ENCODE peak calls at places on chromosome 6, in eight cellular contexts. One of them, this sample, is unnamed.

GRCh38 chr6:166342293-166343156 is at the start of gene SFT2D1:
- DNase-seq in MM.1S: peak; percentile 74
- DNase-seq in neural crest cell: peak; percentile 67
- DNase-seq in fibroblast of pulmonary artery: peak; percentile 88
- DNase-seq in cardiac fibroblast: peak; percentile 73
- DNase-seq in psoas muscle: peak; percentile 95
- DNase-seq in IMR-90: peak; percentile 83
- DNase-seq in fibroblast of mammary gland: peak; percentile 66
- DNase-seq in this sample: peak; percentile 95

GRCh38 chr6:170289108-170289931 is 1.6 kb downstream of the DLL1 start:
- DNase-seq in fibroblast of pulmonary artery: no peak
- DNase-seq in neural crest cell: no peak
- DNase-seq in IMR-90: no peak
- DNase-seq in psoas muscle: peak; percentile 34
- DNase-seq in MM.1S: no peak
- DNase-seq in fibroblast of mammary gland: no peak
- DNase-seq in cardiac fibroblast: no peak
- DNase-seq in this sample: no peak

GRCh38 chr6:13066820-13067219 is 261.5 kb downstream of the TBC1D7 start:
- DNase-seq in fibroblast of pulmonary artery: no peak
- DNase-seq in neural crest cell: no peak
- DNase-seq in IMR-90: no peak
- DNase-seq in MM.1S: no peak
- DNase-seq in psoas muscle: no peak
- DNase-seq in fibroblast of mammary gland: no peak
- DNase-seq in cardiac fibroblast: no peak
- DNase-seq in this sample: no peak

GRCh38 chr6:85092224-85092623 is 327.8 kb upstream of the TBX18 start:
- DNase-seq in MM.1S: no peak
- DNase-seq in fibroblast of pulmonary artery: no peak
- DNase-seq in cardiac fibroblast: no peak
- DNase-seq in neural crest cell: no peak
- DNase-seq in fibroblast of mammary gland: no peak
- DNase-seq in IMR-90: no peak
- DNase-seq in psoas muscle: no peak
- DNase-seq in this sample: no peak

GRCh38 chr6:5695260-5696245 is 311.2 kb downstream of the NRN1 start:
- DNase-seq in fibroblast of pulmonary artery: peak; percentile 27
- DNase-seq in psoas muscle: no peak
- DNase-seq in neural crest cell: no peak
- DNase-seq in IMR-90: peak; percentile 79
- DNase-seq in fibroblast of mammary gland: peak; percentile 76
- DNase-seq in cardiac fibroblast: peak; percentile 32
- DNase-seq in MM.1S: no peak
- DNase-seq in this sample: no peak

GRCh38 chr6:106275692-106276091 is 49.9 kb downstream of the ATG5 start:
- DNase-seq in fibroblast of pulmonary artery: no peak
- DNase-seq in fibroblast of mammary gland: peak; percentile 53
- DNase-seq in neural crest cell: no peak
- DNase-seq in cardiac fibroblast: peak; percentile 43
- DNase-seq in MM.1S: no peak
- DNase-seq in IMR-90: peak; percentile 71
- DNase-seq in psoas muscle: no peak
- DNase-seq in this sample: no peak

GRCh38 chr6:89410231-89411018 is 1.6 kb downstream of the RRAGD start:
- DNase-seq in IMR-90: no peak
- DNase-seq in MM.1S: peak; percentile 54
- DNase-seq in fibroblast of pulmonary artery: no peak
- DNase-seq in cardiac fibroblast: no peak
- DNase-seq in fibroblast of mammary gland: no peak
- DNase-seq in neural crest cell: no peak
- DNase-seq in psoas muscle: no peak
- DNase-seq in this sample: no peak

GRCh38 chr6:70811788-70812187 is 144.1 kb downstream of the SMAP1 start:
- DNase-seq in MM.1S: no peak
- DNase-seq in IMR-90: peak; percentile 62
- DNase-seq in fibroblast of pulmonary artery: peak; percentile 18
- DNase-seq in cardiac fibroblast: peak; percentile 85
- DNase-seq in psoas muscle: no peak
- DNase-seq in fibroblast of mammary gland: peak; percentile 57
- DNase-seq in neural crest cell: no peak
- DNase-seq in this sample: no peak

GRCh38 chr6:129730477-129731165 is 20.6 kb upstream of the ARHGAP18 start:
- DNase-seq in cardiac fibroblast: peak; percentile 65
- DNase-seq in IMR-90: no peak
- DNase-seq in neural crest cell: no peak
- DNase-seq in fibroblast of mammary gland: peak; percentile 40
- DNase-seq in fibroblast of pulmonary artery: peak; percentile 57
- DNase-seq in MM.1S: peak; percentile 76
- DNase-seq in psoas muscle: no peak
- DNase-seq in this sample: peak; percentile 45

GRCh38 chr6:11653028-11653583 is 115.6 kb downstream of the TMEM170B start:
- DNase-seq in psoas muscle: no peak
- DNase-seq in fibroblast of pulmonary artery: peak; percentile 95
- DNase-seq in neural crest cell: peak; percentile 20
- DNase-seq in MM.1S: no peak
- DNase-seq in fibroblast of mammary gland: peak; percentile 84
- DNase-seq in cardiac fibroblast: peak; percentile 96
- DNase-seq in IMR-90: peak; percentile 97
- DNase-seq in this sample: peak; percentile 56
- TF ChIP-seq CTCF in psoas muscle: no peak
- TF ChIP-seq CTCF in fibroblast of pulmonary artery: no peak
- TF ChIP-seq CTCF in neural crest cell: no peak
- TF ChIP-seq CTCF in MM.1S: no peak
- TF ChIP-seq CTCF in fibroblast of mammary gland: no peak
- TF ChIP-seq CTCF in cardiac fibroblast: no peak
- TF ChIP-seq CTCF in IMR-90: no peak
- TF ChIP-seq CTCF in this sample: no peak

GRCh38 chr6:55621993-55622392 is 43.0 kb upstream of the HMGCLL1 start:
- DNase-seq in fibroblast of pulmonary artery: no peak
- DNase-seq in fibroblast of mammary gland: no peak
- DNase-seq in neural crest cell: no peak
- DNase-seq in psoas muscle: no peak
- DNase-seq in MM.1S: no peak
- DNase-seq in cardiac fibroblast: no peak
- DNase-seq in IMR-90: no peak
- DNase-seq in this sample: no peak
- TF ChIP-seq CTCF in fibroblast of pulmonary artery: no peak
- TF ChIP-seq CTCF in fibroblast of mammary gland: no peak
- TF ChIP-seq CTCF in neural crest cell: no peak
- TF ChIP-seq CTCF in psoas muscle: no peak
- TF ChIP-seq CTCF in MM.1S: no peak
- TF ChIP-seq CTCF in cardiac fibroblast: no peak
- TF ChIP-seq CTCF in IMR-90: no peak
- TF ChIP-seq CTCF in this sample: no peak

DNA sequence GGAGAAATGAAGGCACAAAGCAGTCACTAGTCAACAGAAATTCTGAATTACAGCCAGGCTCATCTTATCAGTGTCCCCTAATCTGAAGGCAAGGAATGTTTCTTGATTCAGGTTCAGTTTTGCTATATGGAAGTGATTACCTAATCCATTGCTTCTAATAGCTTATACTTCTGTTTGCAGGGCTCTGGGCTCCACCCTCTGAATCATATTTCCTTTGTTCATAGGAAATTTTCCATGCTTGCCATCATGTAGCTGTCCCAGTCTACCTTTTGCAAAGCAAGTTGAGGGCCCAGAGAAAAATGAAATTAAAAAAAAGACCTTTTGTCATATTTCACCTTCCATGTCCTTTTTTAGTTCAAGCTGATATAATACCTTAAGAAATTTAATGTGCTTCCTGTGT is 96.0 kb downstream of the LCA5 start:
- DNase-seq in psoas muscle: no peak
- DNase-seq in neural crest cell: no peak
- DNase-seq in fibroblast of pulmonary artery: no peak
- DNase-seq in fibroblast of mammary gland: no peak
- DNase-seq in IMR-90: no peak
- DNase-seq in MM.1S: no peak
- DNase-seq in cardiac fibroblast: peak; percentile 49
- DNase-seq in this sample: no peak
- TF ChIP-seq CTCF in psoas muscle: no peak
- TF ChIP-seq CTCF in neural crest cell: no peak
- TF ChIP-seq CTCF in fibroblast of pulmonary artery: no peak
- TF ChIP-seq CTCF in fibroblast of mammary gland: no peak
- TF ChIP-seq CTCF in IMR-90: no peak
- TF ChIP-seq CTCF in MM.1S: no peak
- TF ChIP-seq CTCF in cardiac fibroblast: no peak
- TF ChIP-seq CTCF in this sample: no peak

DNA sequence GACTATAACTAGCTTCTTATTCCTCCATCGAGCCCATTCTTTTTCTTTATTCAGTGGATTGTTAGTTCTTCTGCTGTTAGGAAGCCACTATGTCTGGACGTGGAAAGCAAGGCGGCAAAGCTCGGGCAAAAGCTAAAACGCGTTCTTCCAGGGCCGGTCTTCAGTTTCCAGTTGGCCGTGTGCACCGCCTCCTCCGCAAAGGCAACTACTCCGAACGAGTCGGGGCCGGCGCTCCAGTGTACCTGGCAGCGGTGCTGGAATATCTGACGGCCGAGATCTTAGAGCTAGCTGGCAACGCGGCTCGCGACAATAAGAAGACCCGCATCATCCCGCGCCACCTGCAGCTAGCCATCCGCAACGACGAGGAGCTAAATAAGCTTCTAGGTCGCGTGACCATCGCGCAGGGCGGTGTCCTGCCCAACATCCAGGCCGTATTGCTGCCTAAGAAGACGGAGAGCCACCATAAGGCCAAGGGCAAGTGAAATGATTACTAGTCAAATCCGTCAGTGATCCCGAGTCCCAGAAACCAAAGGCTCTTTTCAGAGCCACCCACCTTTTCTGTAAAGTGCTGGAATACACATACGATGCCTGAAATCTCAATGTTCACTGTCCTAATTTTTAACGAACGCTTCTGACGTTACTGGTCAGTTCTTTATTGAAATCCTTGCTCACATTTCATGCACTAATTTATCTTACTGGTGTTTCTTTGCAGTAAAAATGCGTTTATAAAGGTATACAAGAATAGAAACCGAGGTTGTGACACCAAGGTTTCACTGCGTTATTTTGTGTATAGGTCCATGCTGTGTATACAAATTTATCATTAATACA is 129.9 kb downstream of the HFE start:
- DNase-seq in fibroblast of mammary gland: peak; percentile 79
- DNase-seq in cardiac fibroblast: peak; percentile 92
- DNase-seq in psoas muscle: peak; percentile 85
- DNase-seq in MM.1S: peak; percentile 90
- DNase-seq in fibroblast of pulmonary artery: peak; percentile 90
- DNase-seq in IMR-90: peak; percentile 90
- DNase-seq in neural crest cell: peak; percentile 70
- DNase-seq in this sample: no peak
- TF ChIP-seq CTCF in fibroblast of mammary gland: peak; percentile 27
- TF ChIP-seq CTCF in cardiac fibroblast: peak; percentile 44
- TF ChIP-seq CTCF in psoas muscle: peak; percentile 34
- TF ChIP-seq CTCF in MM.1S: peak; percentile 49
- TF ChIP-seq CTCF in fibroblast of pulmonary artery: peak; percentile 40
- TF ChIP-seq CTCF in IMR-90: peak; percentile 52
- TF ChIP-seq CTCF in neural crest cell: peak; percentile 62
- TF ChIP-seq CTCF in this sample: peak; percentile 3

GRCh38 chr6:74899416-74899815 is 306.4 kb downstream of the COL12A1 start:
- DNase-seq in fibroblast of mammary gland: peak; percentile 73
- DNase-seq in cardiac fibroblast: peak; percentile 79
- DNase-seq in MM.1S: no peak
- DNase-seq in fibroblast of pulmonary artery: peak; percentile 76
- DNase-seq in psoas muscle: no peak
- DNase-seq in IMR-90: peak; percentile 64
- DNase-seq in neural crest cell: no peak
- DNase-seq in this sample: no peak
- TF ChIP-seq CTCF in fibroblast of mammary gland: peak; percentile 41
- TF ChIP-seq CTCF in cardiac fibroblast: peak; percentile 56
- TF ChIP-seq CTCF in MM.1S: peak; percentile 21
- TF ChIP-seq CTCF in fibroblast of pulmonary artery: peak; percentile 44
- TF ChIP-seq CTCF in psoas muscle: no peak
- TF ChIP-seq CTCF in IMR-90: peak; percentile 40
- TF ChIP-seq CTCF in neural crest cell: no peak
- TF ChIP-seq CTCF in this sample: no peak

GRCh38 chr6:157221049-157221816 is 102.1 kb downstream of the TMEM242 start:
- DNase-seq in IMR-90: peak; percentile 63
- DNase-seq in psoas muscle: peak; percentile 91
- DNase-seq in fibroblast of mammary gland: peak; percentile 80
- DNase-seq in MM.1S: peak; percentile 47
- DNase-seq in neural crest cell: peak; percentile 73
- DNase-seq in fibroblast of pulmonary artery: peak; percentile 71
- DNase-seq in cardiac fibroblast: peak; percentile 82
- DNase-seq in this sample: peak; percentile 88
- TF ChIP-seq CTCF in IMR-90: no peak
- TF ChIP-seq CTCF in psoas muscle: peak; percentile 19
- TF ChIP-seq CTCF in fibroblast of mammary gland: peak; percentile 15
- TF ChIP-seq CTCF in MM.1S: no peak
- TF ChIP-seq CTCF in neural crest cell: peak; percentile 29
- TF ChIP-seq CTCF in fibroblast of pulmonary artery: peak; percentile 15
- TF ChIP-seq CTCF in cardiac fibroblast: peak; percentile 11
- TF ChIP-seq CTCF in this sample: no peak

DNA sequence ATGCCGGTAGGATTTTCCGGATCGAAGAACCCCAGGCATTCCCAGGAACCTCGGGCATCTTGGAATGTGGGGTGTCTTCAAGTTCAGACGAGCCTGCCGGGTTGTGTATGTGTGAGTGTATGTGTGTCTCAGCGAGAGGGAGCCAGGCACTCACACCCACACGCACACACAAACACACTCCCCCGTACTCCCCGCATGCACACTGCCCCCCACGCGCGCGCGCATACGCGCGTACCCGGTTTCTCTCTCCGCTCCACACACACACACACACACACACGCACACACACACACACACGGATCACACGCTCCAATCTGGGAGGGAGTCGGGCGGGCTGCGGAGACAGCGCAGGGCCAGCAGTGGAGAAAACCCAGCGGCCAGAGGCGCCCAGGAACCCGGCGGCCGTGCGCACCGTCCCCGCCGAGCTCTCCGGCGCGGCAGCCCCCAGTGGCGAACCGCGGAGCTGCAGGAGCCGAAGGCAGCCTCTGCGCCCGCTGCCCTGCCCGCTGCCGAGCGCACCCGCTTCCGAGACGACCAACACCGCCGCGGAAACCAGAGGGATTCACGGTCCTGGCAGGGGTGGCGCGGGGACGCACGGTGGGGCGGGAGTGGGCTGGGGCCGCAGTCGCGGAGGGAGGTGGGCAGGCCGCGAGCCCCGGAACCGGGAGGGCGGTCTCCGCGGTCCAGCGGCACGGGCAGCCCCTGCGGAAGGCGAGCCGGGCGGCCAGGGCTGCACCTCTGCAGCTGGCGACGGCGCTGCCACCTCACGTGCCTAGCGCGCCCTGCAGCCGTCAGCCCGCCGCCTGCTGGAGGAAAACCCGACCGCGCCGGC is at the start of gene LRFN2:
- DNase-seq in neural crest cell: peak; percentile 89
- DNase-seq in psoas muscle: peak; percentile 86
- DNase-seq in fibroblast of pulmonary artery: peak; percentile 67
- DNase-seq in fibroblast of mammary gland: peak; percentile 56
- DNase-seq in cardiac fibroblast: peak; percentile 59
- DNase-seq in IMR-90: peak; percentile 53
- DNase-seq in MM.1S: peak; percentile 74
- DNase-seq in this sample: peak; percentile 79
- TF ChIP-seq CTCF in neural crest cell: peak; percentile 68
- TF ChIP-seq CTCF in psoas muscle: peak; percentile 65
- TF ChIP-seq CTCF in fibroblast of pulmonary artery: peak; percentile 27
- TF ChIP-seq CTCF in fibroblast of mammary gland: no peak
- TF ChIP-seq CTCF in cardiac fibroblast: peak; percentile 35
- TF ChIP-seq CTCF in IMR-90: peak; percentile 61
- TF ChIP-seq CTCF in MM.1S: peak; percentile 45
- TF ChIP-seq CTCF in this sample: peak; percentile 55

DNA sequence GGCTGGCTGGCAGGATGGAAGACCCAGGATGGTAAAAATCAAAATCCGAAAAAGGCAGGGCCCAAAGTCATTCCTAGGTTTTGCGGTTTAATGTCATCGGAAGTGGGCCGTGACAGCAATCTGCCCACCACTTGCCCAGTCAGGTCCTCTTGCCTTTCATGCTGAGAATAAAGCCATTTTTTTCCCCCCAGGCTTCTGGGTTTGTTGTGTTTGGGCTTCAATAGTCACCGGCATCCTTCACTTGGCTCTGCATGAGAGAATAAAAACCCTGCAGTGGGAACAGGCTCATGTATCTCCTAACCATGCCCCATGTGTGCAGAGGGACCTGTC is 56.1 kb downstream of the MEP1A start:
- DNase-seq in psoas muscle: no peak
- DNase-seq in neural crest cell: no peak
- DNase-seq in fibroblast of mammary gland: no peak
- DNase-seq in MM.1S: no peak
- DNase-seq in IMR-90: no peak
- DNase-seq in fibroblast of pulmonary artery: no peak
- DNase-seq in cardiac fibroblast: no peak
- DNase-seq in this sample: no peak
- TF ChIP-seq CTCF in psoas muscle: no peak
- TF ChIP-seq CTCF in neural crest cell: no peak
- TF ChIP-seq CTCF in fibroblast of mammary gland: no peak
- TF ChIP-seq CTCF in MM.1S: no peak
- TF ChIP-seq CTCF in IMR-90: no peak
- TF ChIP-seq CTCF in fibroblast of pulmonary artery: no peak
- TF ChIP-seq CTCF in cardiac fibroblast: no peak
- TF ChIP-seq CTCF in this sample: no peak